ENCODE peak calls at places on chromosomes 5 and 9, in ten cellular contexts. A is GM13976, O is fibroblast of mammary gland, C is testis, Y is Panc1, W is neural crest cell, G is GM12864, M is astrocyte of the spinal cord, D is HCT116, P is coronary artery. L is an unnamed sample.
A peak's percentile ranks its signal among the peaks of the same experiment; 100 is the strongest.

GRCh38 chr9:73042155-73042554 is 89.3 kb upstream of the ALDH1A1 start:
- DNase-seq in Y (no peak), A (no peak), W (no peak), G (no peak), M (no peak), O (peak; percentile 44), C (no peak), D (no peak), P (no peak), L (no peak)

GRCh38 chr9:82488702-82489578 is 500.4 kb downstream of the SPATA31D1 start:
- DNase-seq in O (peak; percentile 92), D (no peak), G (no peak), W (no peak), Y (no peak), A (peak; percentile 2), P (no peak), C (no peak), M (peak; percentile 98), L (peak; percentile 87)

GRCh38 chr5:127556609-127557348 is 39.3 kb downstream of the PRRC1 start:
- DNase-seq in M (no peak), G (no peak), D (no peak), W (no peak), P (no peak), O (no peak), C (no peak), Y (no peak), A (no peak), L (no peak)

GRCh38 chr5:68911840-68912690 is 181.7 kb upstream of the SLC30A5 start:
- DNase-seq in M (peak; percentile 77), O (peak; percentile 82), G (no peak), C (no peak), D (no peak), P (no peak), W (no peak), Y (no peak), A (no peak), L (peak; percentile 61)

GRCh38 chr5:59097116-59097515 is 514.2 kb downstream of the RAB3C start:
- DNase-seq in W (no peak), Y (no peak), A (no peak), M (peak; percentile 62), G (no peak), P (no peak), O (peak; percentile 66), D (no peak), C (no peak), L (no peak)

GRCh38 chr5:98923961-98924360 is 4.8 kb downstream of the CHD1 start:
- DNase-seq in W (no peak), O (no peak), G (no peak), C (no peak), A (no peak), D (no peak), P (no peak), M (no peak), Y (no peak), L (no peak)

GRCh38 chr9:131817627-131818026 is 77.8 kb upstream of the RAPGEF1 start:
- DNase-seq in M (no peak), P (no peak), C (no peak), A (no peak), O (no peak), Y (no peak), D (no peak), W (no peak), G (no peak), L (no peak)

GRCh38 chr5:36414869-36415282 is 113.2 kb upstream of the RANBP3L start:
- DNase-seq in A (no peak), P (no peak), C (no peak), M (peak; percentile 75), O (peak; percentile 74), D (peak; percentile 37), G (no peak), W (no peak), Y (no peak), L (peak; percentile 68)

DNA sequence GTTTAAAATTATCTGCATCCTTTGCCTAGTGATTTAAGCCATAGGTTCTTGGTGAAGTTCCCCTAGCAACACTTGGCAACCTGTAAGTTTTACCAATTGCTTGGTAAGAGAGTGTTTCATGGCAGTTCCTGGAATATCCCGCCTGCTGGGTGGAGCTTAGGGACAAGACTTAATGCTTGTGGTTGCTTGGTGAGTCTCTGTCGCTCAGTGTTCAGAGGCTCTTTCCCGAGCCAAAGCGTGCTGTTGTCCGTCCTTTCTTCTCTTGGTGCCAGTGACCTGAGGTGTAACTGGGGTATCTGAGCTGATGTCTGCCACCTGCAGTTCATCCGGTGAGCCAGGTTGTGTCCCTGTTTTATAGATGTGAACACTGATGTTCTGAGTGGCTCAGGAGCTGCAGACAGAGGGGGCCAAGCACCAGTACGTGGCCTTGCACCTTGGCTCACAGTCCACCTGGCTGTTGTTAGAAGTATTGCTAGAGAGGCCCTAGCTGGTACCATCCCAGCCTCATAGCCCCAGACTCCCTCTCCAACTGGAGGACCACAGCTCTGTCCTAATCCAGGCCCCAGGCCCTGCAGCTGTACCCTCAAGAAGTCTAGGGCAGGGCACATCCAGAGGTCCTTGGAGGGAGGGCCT is 16.1 kb downstream of the PHF2 start:
- DNase-seq in O (no peak), Y (no peak), W (no peak), C (no peak), P (peak; percentile 40), G (no peak), M (peak; percentile 32), A (peak; percentile 12), D (peak; percentile 22), L (peak; percentile 31)
- TF ChIP-seq CTCF in O (peak; percentile 17), Y (no peak), W (peak; percentile 30), C (peak; percentile 4), P (no peak), G (peak; percentile 22), M (peak; percentile 25), A (no peak), D (peak; percentile 68), L (peak; percentile 14)

GRCh38 chr9:36976371-36977030 is 57.6 kb downstream of the PAX5 start:
- DNase-seq in A (no peak), W (no peak), P (no peak), Y (no peak), D (no peak), G (no peak), C (no peak), O (peak; percentile 21), M (no peak), L (peak; percentile 92)

GRCh38 chr9:36974731-36975130 is 59.3 kb downstream of the PAX5 start:
- DNase-seq in C (no peak), D (no peak), M (no peak), P (no peak), Y (no peak), O (no peak), W (no peak), G (no peak), A (no peak), L (peak; percentile 27)

GRCh38 chr9:36985061-36985768 is 48.9 kb downstream of the PAX5 start:
- DNase-seq in A (no peak), C (no peak), G (no peak), O (no peak), M (no peak), Y (no peak), W (no peak), P (no peak), D (no peak), L (no peak)

GRCh38 chr9:36985769-36986547 is 48.1 kb downstream of the PAX5 start:
- DNase-seq in A (no peak), Y (no peak), G (no peak), M (no peak), W (peak; percentile 22), C (peak; percentile 28), D (no peak), O (no peak), P (no peak), L (no peak)

GRCh38 chr9:36980148-36980974 is 53.7 kb downstream of the PAX5 start:
- DNase-seq in C (no peak), D (peak; percentile 19), M (no peak), Y (no peak), G (no peak), P (no peak), O (no peak), W (peak; percentile 22), A (no peak), L (peak; percentile 29)
- TF ChIP-seq CTCF in C (no peak), D (peak; percentile 41), M (no peak), Y (no peak), G (peak; percentile 34), P (no peak), O (no peak), W (no peak), A (peak; percentile 25), L (no peak)

GRCh38 chr5:167982-168660 is 23.2 kb upstream of the LRRC14B start:
- DNase-seq in D (no peak), M (peak; percentile 98), G (no peak), W (no peak), O (peak; percentile 99), P (peak; percentile 54), A (no peak), Y (no peak), C (no peak), L (peak; percentile 90)
- TF ChIP-seq CTCF in D (no peak), M (no peak), G (no peak), W (no peak), O (no peak), P (no peak), A (no peak), Y (no peak), C (no peak), L (no peak)

GRCh38 chr9:70511858-70512257 is 97.4 kb upstream of the KLF9 start:
- DNase-seq in A (no peak), G (no peak), P (no peak), D (no peak), O (no peak), Y (no peak), C (no peak), M (no peak), W (no peak), L (no peak)

GRCh38 chr9:70514273-70514672 is 99.8 kb upstream of the KLF9 start:
- DNase-seq in Y (no peak), A (no peak), M (no peak), O (no peak), W (no peak), D (no peak), G (no peak), P (no peak), C (no peak), L (no peak)

GRCh38 chr9:70504814-70505213 is 90.4 kb upstream of the KLF9 start:
- DNase-seq in Y (no peak), G (no peak), C (no peak), W (no peak), O (no peak), M (no peak), D (no peak), P (no peak), A (no peak), L (no peak)

GRCh38 chr9:70506159-70506558 is 91.7 kb upstream of the KLF9 start:
- DNase-seq in C (no peak), P (no peak), A (no peak), G (no peak), Y (no peak), D (no peak), M (no peak), O (peak; percentile 64), W (no peak), L (peak; percentile 36)

DNA sequence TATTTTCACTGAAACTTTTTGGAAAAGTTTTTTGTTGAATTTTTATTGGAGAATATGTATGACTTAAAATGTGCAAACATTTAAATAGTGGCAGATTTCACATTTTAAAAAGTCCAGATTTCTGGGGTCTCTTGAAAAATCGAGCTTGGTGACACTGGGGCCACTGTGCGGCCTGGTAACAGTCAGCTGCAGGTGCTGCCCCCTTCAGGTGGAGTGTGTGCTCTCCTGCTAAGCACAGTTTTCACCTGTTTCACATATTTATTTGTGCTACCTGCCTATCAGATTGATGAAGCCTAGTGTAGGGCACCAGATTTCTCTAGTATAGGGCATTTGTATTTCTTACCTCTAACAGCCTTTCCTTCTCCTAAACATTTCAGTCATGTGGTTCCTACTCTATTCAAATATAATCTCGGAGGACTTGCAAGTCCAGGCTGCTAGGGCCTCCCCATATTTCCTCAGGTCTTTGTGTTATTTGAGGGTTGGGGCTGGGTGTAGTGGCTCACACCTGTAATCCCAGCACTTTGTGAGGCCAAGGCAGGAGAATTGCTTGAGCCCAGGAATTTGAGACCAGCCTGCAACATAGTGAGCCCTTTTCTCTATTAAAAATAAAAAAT is 95.8 kb upstream of the KLF9 start:
- DNase-seq in Y (no peak), P (no peak), M (no peak), A (peak; percentile 17), W (peak; percentile 22), O (no peak), G (no peak), D (peak; percentile 24), C (peak; percentile 59), L (peak; percentile 39)
- TF ChIP-seq CTCF in Y (peak; percentile 76), P (no peak), M (peak; percentile 74), A (no peak), W (peak; percentile 63), O (peak; percentile 66), G (peak; percentile 60), D (peak; percentile 52), C (peak; percentile 32), L (peak; percentile 50)

L was measured in MCF 10A.